ENCODE peak calls at places on chromosomes 13 and 19, in eight cellular contexts. J, Z, S, V, O, M, T and L are unnamed samples.

GRCh38 chr19:7575426-7576040 is 20.1 kb upstream of the CAMSAP3 start:
- DNase-seq in J (peak), Z (no peak), S (no peak), V (no peak), O (no peak), M (no peak), T (no peak), L (no peak)

GRCh38 chr13:83618966-83619365 is 263.3 kb downstream of the SLITRK1 start:
- DNase-seq in J (peak), Z (no peak), S (no peak), V (no peak), O (no peak), M (no peak), T (no peak), L (no peak)

GRCh38 chr19:15616627-15617270 is 1.7 kb downstream of the CYP4F8 start:
- DNase-seq in J (no peak), Z (no peak), S (no peak), V (no peak), O (no peak), M (no peak), T (no peak), L (no peak)

GRCh38 chr19:55189424-55189823 is 9.3 kb upstream of the SYT5 start:
- DNase-seq in J (peak), Z (no peak), S (no peak), V (no peak), O (no peak), M (no peak), T (no peak), L (no peak)

GRCh38 chr13:101530293-101530692 is 77.8 kb downstream of the ITGBL1 start:
- DNase-seq in J (no peak), Z (no peak), S (no peak), V (no peak), O (no peak), M (no peak), T (no peak), L (no peak)

GRCh38 chr13:37816276-37816675 is 53.3 kb downstream of the TRPC4 start:
- DNase-seq in J (no peak), Z (no peak), S (no peak), V (no peak), O (no peak), M (no peak), T (no peak), L (no peak)

GRCh38 chr13:76972430-76972829 is 19.5 kb upstream of the CLN5 start:
- DNase-seq in J (no peak), Z (no peak), S (no peak), V (no peak), O (no peak), M (no peak), T (no peak), L (no peak)

GRCh38 chr19:13089139-13089856 is 13.4 kb downstream of the LYL1 start:
- DNase-seq in J (no peak), Z (no peak), S (no peak), V (no peak), O (no peak), M (peak), T (no peak), L (peak)

GRCh38 chr13:67048793-67049150 is 181.4 kb downstream of the PCDH9 start:
- DNase-seq in J (no peak), Z (no peak), S (no peak), V (no peak), O (no peak), M (no peak), T (no peak), L (no peak)

GRCh38 chr13:53953205-53953604 is 924.6 kb downstream of the OLFM4 start:
- DNase-seq in J (no peak), Z (peak), S (no peak), V (no peak), O (no peak), M (peak), T (no peak), L (no peak)

GRCh38 chr19:4144666-4145261 is 8.7 kb upstream of the CREB3L3 start:
- DNase-seq in J (peak), Z (no peak), S (no peak), V (no peak), O (no peak), M (no peak), T (no peak), L (no peak)

GRCh38 chr19:13877303-13877702 is 369 bp downstream of the NANOS3 start:
- DNase-seq in J (no peak), Z (no peak), S (no peak), V (no peak), O (no peak), M (no peak), T (no peak), L (no peak)

GRCh38 chr19:40990972-40991381 is at the start of gene CYP2B6:
- DNase-seq in J (no peak), Z (no peak), S (no peak), V (no peak), O (no peak), M (no peak), T (no peak), L (no peak)

GRCh38 chr13:21759503-21759902 is 88.6 kb downstream of the FGF9 start:
- DNase-seq in J (no peak), Z (no peak), S (no peak), V (no peak), O (no peak), M (no peak), T (no peak), L (no peak)

GRCh38 chr13:109271991-109272454 is 514.4 kb downstream of the IRS2 start:
- DNase-seq in J (peak), Z (no peak), S (no peak), V (no peak), O (no peak), M (no peak), T (no peak), L (peak)

GRCh38 chr19:7442423-7442822 is 46.4 kb downstream of the PEX11G start:
- DNase-seq in J (no peak), Z (peak), S (no peak), V (no peak), O (no peak), M (no peak), T (no peak), L (no peak)

GRCh38 chr19:37226248-37226647 is 8.2 kb downstream of the ZNF383 start:
- DNase-seq in J (no peak), Z (no peak), S (no peak), V (no peak), O (no peak), M (no peak), T (no peak), L (no peak)

GRCh38 chr13:26971990-26972888 is 199.4 kb downstream of the USP12 start:
- DNase-seq in J (peak), Z (no peak), S (no peak), V (no peak), O (no peak), M (peak), T (no peak), L (peak)

GRCh38 chr13:71864094-71864980 is 2.7 kb downstream of the DACH1 start:
- DNase-seq in J (no peak), Z (no peak), S (no peak), V (no peak), O (no peak), M (peak), T (no peak), L (peak)

GRCh38 chr13:29993716-29994488 is 143.5 kb upstream of the UBL3 start:
- DNase-seq in J (peak), Z (no peak), S (no peak), V (no peak), O (no peak), M (no peak), T (no peak), L (no peak)

GRCh38 chr13:64078480-64078936 is 2662.9 kb upstream of the PCDH20 start:
- DNase-seq in J (peak), Z (no peak), S (no peak), V (no peak), O (no peak), M (no peak), T (no peak), L (no peak)

GRCh38 chr13:46168341-46168740 is 13.6 kb downstream of the LCP1 start:
- DNase-seq in J (no peak), Z (no peak), S (no peak), V (no peak), O (no peak), M (no peak), T (peak), L (no peak)

GRCh38 chr19:13104848-13105646 is 2.4 kb upstream of the LYL1 start:
- DNase-seq in J (no peak), Z (no peak), S (no peak), V (no peak), O (no peak), M (no peak), T (no peak), L (no peak)

GRCh38 chr19:10137751-10138682 is 18.3 kb upstream of the EIF3G start:
- DNase-seq in J (no peak), Z (no peak), S (no peak), V (no peak), O (peak), M (no peak), T (no peak), L (no peak)

GRCh38 chr13:19685034-19685433 is 51.6 kb downstream of the MPHOSPH8 start:
- DNase-seq in J (no peak), Z (no peak), S (no peak), V (no peak), O (no peak), M (peak), T (no peak), L (no peak)

GRCh38 chr13:38213307-38213706 is 136.3 kb upstream of the UFM1 start:
- DNase-seq in J (peak), Z (no peak), S (no peak), V (no peak), O (no peak), M (no peak), T (no peak), L (no peak)

GRCh38 chr13:77810430-77810829 is 108.2 kb downstream of the EDNRB start:
- DNase-seq in J (peak), Z (no peak), S (no peak), V (no peak), O (no peak), M (peak), T (no peak), L (no peak)

GRCh38 chr13:21674271-21675009 is 3.6 kb downstream of the FGF9 start:
- DNase-seq in J (no peak), Z (peak), S (no peak), V (no peak), O (no peak), M (peak), T (no peak), L (peak)

GRCh38 chr13:38265135-38265497 is 84.5 kb upstream of the UFM1 start:
- DNase-seq in J (no peak), Z (no peak), S (no peak), V (no peak), O (no peak), M (no peak), T (no peak), L (no peak)

GRCh38 chr13:37886879-37887278 is 17.3 kb upstream of the TRPC4 start:
- DNase-seq in J (no peak), Z (no peak), S (no peak), V (no peak), O (no peak), M (no peak), T (no peak), L (no peak)

GRCh38 chr19:57290970-57291369 is 10.7 kb downstream of the ZNF460 start:
- DNase-seq in J (no peak), Z (no peak), S (no peak), V (no peak), O (no peak), M (no peak), T (no peak), L (no peak)

GRCh38 chr13:66780814-66781213 is 449.3 kb downstream of the PCDH9 start:
- DNase-seq in J (peak), Z (no peak), S (no peak), V (no peak), O (no peak), M (no peak), T (no peak), L (no peak)

GRCh38 chr13:100836696-100837095 is 162.1 kb upstream of the TMTC4 start:
- DNase-seq in J (peak), Z (peak), S (no peak), V (no peak), O (no peak), M (no peak), T (no peak), L (no peak)

GRCh38 chr13:111204438-111205177 is 89.5 kb downstream of the ARHGEF7 start:
- DNase-seq in J (no peak), Z (no peak), S (no peak), V (no peak), O (no peak), M (peak), T (no peak), L (peak)

GRCh38 chr13:95540848-95541247 is 11.7 kb upstream of the CLDN10 start:
- DNase-seq in J (no peak), Z (peak), S (no peak), V (no peak), O (peak), M (peak), T (no peak), L (no peak)

GRCh38 chr13:19888799-19889198 is 25.4 kb upstream of the ZMYM5 start:
- DNase-seq in J (peak), Z (no peak), S (no peak), V (no peak), O (no peak), M (no peak), T (no peak), L (no peak)

GRCh38 chr13:41577437-41577836 is 120.1 kb downstream of the RGCC start:
- DNase-seq in J (no peak), Z (no peak), S (no peak), V (no peak), O (no peak), M (no peak), T (no peak), L (no peak)